ENCODE peak calls at places on chromosomes 3 and 15, in ten cellular contexts. One of them, this sample, is unnamed.

GRCh38 chr15:76875911-76876310 is 29.2 kb downstream of the SCAPER start:
- DNase-seq in epithelial cell of esophagus: no peak
- DNase-seq in ovary: no peak
- DNase-seq in heart right ventricle: no peak
- DNase-seq in AG09319: no peak
- DNase-seq in AG09309: no peak
- DNase-seq in psoas muscle: no peak
- DNase-seq in fibroblast of pulmonary artery: no peak
- DNase-seq in WTC11: no peak
- DNase-seq in progenitor cell of endocrine pancreas: no peak
- DNase-seq in this sample: no peak

GRCh38 chr3:123090700-123091585 is 24.1 kb downstream of the PDIA5 start:
- DNase-seq in AG09309: no peak
- DNase-seq in progenitor cell of endocrine pancreas: no peak
- DNase-seq in heart right ventricle: no peak
- DNase-seq in fibroblast of pulmonary artery: no peak
- DNase-seq in ovary: no peak
- DNase-seq in AG09319: no peak
- DNase-seq in WTC11: no peak
- DNase-seq in psoas muscle: no peak
- DNase-seq in epithelial cell of esophagus: no peak
- DNase-seq in this sample: no peak

GRCh38 chr3:109413049-109413448 is 75.7 kb upstream of the DPPA4 start:
- DNase-seq in psoas muscle: no peak
- DNase-seq in AG09319: no peak
- DNase-seq in AG09309: no peak
- DNase-seq in heart right ventricle: no peak
- DNase-seq in progenitor cell of endocrine pancreas: no peak
- DNase-seq in epithelial cell of esophagus: peak
- DNase-seq in WTC11: no peak
- DNase-seq in fibroblast of pulmonary artery: no peak
- DNase-seq in ovary: no peak
- DNase-seq in this sample: no peak

GRCh38 chr3:97658670-97659285 is 105.8 kb upstream of the ARL6 start:
- DNase-seq in progenitor cell of endocrine pancreas: no peak
- DNase-seq in AG09319: no peak
- DNase-seq in epithelial cell of esophagus: peak
- DNase-seq in heart right ventricle: no peak
- DNase-seq in AG09309: no peak
- DNase-seq in fibroblast of pulmonary artery: peak
- DNase-seq in WTC11: no peak
- DNase-seq in psoas muscle: no peak
- DNase-seq in ovary: no peak
- DNase-seq in this sample: no peak

GRCh38 chr3:153163349-153164008 is 1.5 kb downstream of the RAP2B start:
- DNase-seq in WTC11: no peak
- DNase-seq in AG09309: no peak
- DNase-seq in epithelial cell of esophagus: peak
- DNase-seq in progenitor cell of endocrine pancreas: no peak
- DNase-seq in heart right ventricle: peak
- DNase-seq in ovary: peak
- DNase-seq in fibroblast of pulmonary artery: peak
- DNase-seq in psoas muscle: no peak
- DNase-seq in AG09319: no peak
- DNase-seq in this sample: no peak

GRCh38 chr3:188749010-188749617 is 422.7 kb upstream of the TPRG1 start:
- DNase-seq in progenitor cell of endocrine pancreas: no peak
- DNase-seq in AG09319: no peak
- DNase-seq in heart right ventricle: no peak
- DNase-seq in psoas muscle: no peak
- DNase-seq in ovary: no peak
- DNase-seq in fibroblast of pulmonary artery: no peak
- DNase-seq in AG09309: no peak
- DNase-seq in epithelial cell of esophagus: peak
- DNase-seq in WTC11: peak
- DNase-seq in this sample: no peak

GRCh38 chr3:124700880-124701684 is 29.2 kb upstream of the UMPS start:
- DNase-seq in heart right ventricle: no peak
- DNase-seq in WTC11: peak
- DNase-seq in AG09319: no peak
- DNase-seq in fibroblast of pulmonary artery: peak
- DNase-seq in epithelial cell of esophagus: no peak
- DNase-seq in ovary: no peak
- DNase-seq in psoas muscle: no peak
- DNase-seq in AG09309: no peak
- DNase-seq in progenitor cell of endocrine pancreas: no peak
- DNase-seq in this sample: no peak

GRCh38 chr15:64859226-64859625 is 17.5 kb downstream of the PLEKHO2 start:
- DNase-seq in AG09319: no peak
- DNase-seq in epithelial cell of esophagus: no peak
- DNase-seq in progenitor cell of endocrine pancreas: no peak
- DNase-seq in AG09309: no peak
- DNase-seq in psoas muscle: no peak
- DNase-seq in ovary: no peak
- DNase-seq in heart right ventricle: no peak
- DNase-seq in fibroblast of pulmonary artery: no peak
- DNase-seq in WTC11: no peak
- DNase-seq in this sample: no peak

GRCh38 chr3:160644491-160644890 is 32.5 kb upstream of the ARL14 start:
- DNase-seq in AG09309: no peak
- DNase-seq in AG09319: no peak
- DNase-seq in WTC11: no peak
- DNase-seq in progenitor cell of endocrine pancreas: no peak
- DNase-seq in ovary: no peak
- DNase-seq in fibroblast of pulmonary artery: no peak
- DNase-seq in epithelial cell of esophagus: no peak
- DNase-seq in heart right ventricle: no peak
- DNase-seq in psoas muscle: no peak
- DNase-seq in this sample: no peak

DNA sequence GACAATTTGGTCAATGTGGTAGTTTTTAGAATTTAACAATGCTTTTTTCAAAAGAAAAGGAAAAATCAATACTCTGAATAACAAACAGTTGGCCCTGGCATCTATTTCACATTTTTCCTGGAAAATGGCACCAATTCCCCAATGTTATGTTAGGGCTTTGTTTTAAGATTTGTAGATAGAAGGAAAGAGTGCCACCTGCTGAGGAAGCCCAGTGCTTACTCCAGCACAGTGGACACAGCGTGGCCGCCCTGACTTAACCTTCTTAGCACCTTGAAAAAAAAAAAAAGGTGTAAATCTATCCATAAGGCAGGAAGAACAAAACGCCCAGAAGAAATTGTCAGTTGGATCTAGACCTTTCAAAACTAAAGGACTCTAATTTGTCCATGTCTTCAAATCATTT is 110.7 kb upstream of the CNTN4 start:
- DNase-seq in AG09309: no peak
- DNase-seq in AG09319: no peak
- DNase-seq in heart right ventricle: no peak
- DNase-seq in WTC11: no peak
- DNase-seq in epithelial cell of esophagus: no peak
- DNase-seq in ovary: no peak
- DNase-seq in progenitor cell of endocrine pancreas: no peak
- DNase-seq in psoas muscle: no peak
- DNase-seq in fibroblast of pulmonary artery: peak
- DNase-seq in this sample: no peak
- TF ChIP-seq CTCF in AG09309: no peak
- TF ChIP-seq CTCF in AG09319: no peak
- TF ChIP-seq CTCF in heart right ventricle: peak
- TF ChIP-seq CTCF in WTC11: no peak
- TF ChIP-seq CTCF in epithelial cell of esophagus: peak
- TF ChIP-seq CTCF in ovary: no peak
- TF ChIP-seq CTCF in progenitor cell of endocrine pancreas: peak
- TF ChIP-seq CTCF in psoas muscle: no peak
- TF ChIP-seq CTCF in fibroblast of pulmonary artery: peak
- TF ChIP-seq CTCF in this sample: no peak

GRCh38 chr3:46674031-46674592 is 19.4 kb downstream of the ALS2CL start:
- DNase-seq in heart right ventricle: no peak
- DNase-seq in epithelial cell of esophagus: no peak
- DNase-seq in fibroblast of pulmonary artery: no peak
- DNase-seq in psoas muscle: peak
- DNase-seq in ovary: peak
- DNase-seq in progenitor cell of endocrine pancreas: no peak
- DNase-seq in WTC11: peak
- DNase-seq in AG09319: no peak
- DNase-seq in AG09309: no peak
- DNase-seq in this sample: no peak
- TF ChIP-seq CTCF in heart right ventricle: no peak
- TF ChIP-seq CTCF in epithelial cell of esophagus: peak
- TF ChIP-seq CTCF in fibroblast of pulmonary artery: peak
- TF ChIP-seq CTCF in psoas muscle: no peak
- TF ChIP-seq CTCF in ovary: no peak
- TF ChIP-seq CTCF in progenitor cell of endocrine pancreas: no peak
- TF ChIP-seq CTCF in WTC11: no peak
- TF ChIP-seq CTCF in AG09319: peak
- TF ChIP-seq CTCF in AG09309: peak
- TF ChIP-seq CTCF in this sample: no peak

GRCh38 chr3:185646382-185647133 is 60.5 kb downstream of the SENP2 start:
- DNase-seq in epithelial cell of esophagus: no peak
- DNase-seq in AG09319: no peak
- DNase-seq in heart right ventricle: no peak
- DNase-seq in progenitor cell of endocrine pancreas: no peak
- DNase-seq in WTC11: no peak
- DNase-seq in AG09309: no peak
- DNase-seq in ovary: no peak
- DNase-seq in psoas muscle: no peak
- DNase-seq in fibroblast of pulmonary artery: no peak
- DNase-seq in this sample: peak
- TF ChIP-seq CTCF in epithelial cell of esophagus: no peak
- TF ChIP-seq CTCF in AG09319: no peak
- TF ChIP-seq CTCF in heart right ventricle: no peak
- TF ChIP-seq CTCF in progenitor cell of endocrine pancreas: no peak
- TF ChIP-seq CTCF in WTC11: no peak
- TF ChIP-seq CTCF in AG09309: no peak
- TF ChIP-seq CTCF in ovary: no peak
- TF ChIP-seq CTCF in psoas muscle: no peak
- TF ChIP-seq CTCF in fibroblast of pulmonary artery: no peak
- TF ChIP-seq CTCF in this sample: no peak

GRCh38 chr3:15794842-15795562 is 2.8 kb downstream of the ANKRD28 start:
- DNase-seq in heart right ventricle: no peak
- DNase-seq in AG09309: no peak
- DNase-seq in fibroblast of pulmonary artery: peak
- DNase-seq in AG09319: no peak
- DNase-seq in psoas muscle: no peak
- DNase-seq in epithelial cell of esophagus: no peak
- DNase-seq in ovary: no peak
- DNase-seq in WTC11: no peak
- DNase-seq in progenitor cell of endocrine pancreas: no peak
- DNase-seq in this sample: no peak
- TF ChIP-seq CTCF in heart right ventricle: no peak
- TF ChIP-seq CTCF in AG09309: no peak
- TF ChIP-seq CTCF in fibroblast of pulmonary artery: peak
- TF ChIP-seq CTCF in AG09319: peak
- TF ChIP-seq CTCF in psoas muscle: no peak
- TF ChIP-seq CTCF in epithelial cell of esophagus: no peak
- TF ChIP-seq CTCF in ovary: no peak
- TF ChIP-seq CTCF in WTC11: no peak
- TF ChIP-seq CTCF in progenitor cell of endocrine pancreas: no peak
- TF ChIP-seq CTCF in this sample: no peak

GRCh38 chr3:157026091-157026490 is 133.9 kb downstream of the CCNL1 start:
- DNase-seq in WTC11: no peak
- DNase-seq in ovary: no peak
- DNase-seq in AG09309: peak
- DNase-seq in AG09319: no peak
- DNase-seq in psoas muscle: no peak
- DNase-seq in heart right ventricle: no peak
- DNase-seq in progenitor cell of endocrine pancreas: no peak
- DNase-seq in epithelial cell of esophagus: peak
- DNase-seq in fibroblast of pulmonary artery: no peak
- DNase-seq in this sample: no peak
- TF ChIP-seq CTCF in WTC11: no peak
- TF ChIP-seq CTCF in ovary: no peak
- TF ChIP-seq CTCF in AG09309: no peak
- TF ChIP-seq CTCF in AG09319: no peak
- TF ChIP-seq CTCF in psoas muscle: no peak
- TF ChIP-seq CTCF in heart right ventricle: no peak
- TF ChIP-seq CTCF in progenitor cell of endocrine pancreas: no peak
- TF ChIP-seq CTCF in epithelial cell of esophagus: no peak
- TF ChIP-seq CTCF in fibroblast of pulmonary artery: no peak
- TF ChIP-seq CTCF in this sample: no peak

GRCh38 chr15:62598217-62598616 is 433.1 kb upstream of the C2CD4B start:
- DNase-seq in psoas muscle: no peak
- DNase-seq in progenitor cell of endocrine pancreas: no peak
- DNase-seq in heart right ventricle: no peak
- DNase-seq in epithelial cell of esophagus: no peak
- DNase-seq in WTC11: no peak
- DNase-seq in AG09309: no peak
- DNase-seq in ovary: no peak
- DNase-seq in fibroblast of pulmonary artery: no peak
- DNase-seq in AG09319: no peak
- DNase-seq in this sample: no peak

GRCh38 chr15:62603757-62604156 is 438.7 kb upstream of the C2CD4B start:
- DNase-seq in progenitor cell of endocrine pancreas: no peak
- DNase-seq in AG09309: peak
- DNase-seq in ovary: no peak
- DNase-seq in AG09319: no peak
- DNase-seq in heart right ventricle: no peak
- DNase-seq in epithelial cell of esophagus: peak
- DNase-seq in psoas muscle: no peak
- DNase-seq in fibroblast of pulmonary artery: peak
- DNase-seq in WTC11: no peak
- DNase-seq in this sample: no peak

GRCh38 chr15:62605292-62605691 is 437.3 kb upstream of the TPM1 start:
- DNase-seq in progenitor cell of endocrine pancreas: no peak
- DNase-seq in epithelial cell of esophagus: no peak
- DNase-seq in WTC11: no peak
- DNase-seq in ovary: no peak
- DNase-seq in AG09319: no peak
- DNase-seq in psoas muscle: no peak
- DNase-seq in fibroblast of pulmonary artery: no peak
- DNase-seq in AG09309: no peak
- DNase-seq in heart right ventricle: no peak
- DNase-seq in this sample: no peak

GRCh38 chr15:62600376-62600775 is 435.3 kb upstream of the C2CD4B start:
- DNase-seq in fibroblast of pulmonary artery: no peak
- DNase-seq in AG09319: no peak
- DNase-seq in progenitor cell of endocrine pancreas: no peak
- DNase-seq in epithelial cell of esophagus: no peak
- DNase-seq in WTC11: no peak
- DNase-seq in psoas muscle: no peak
- DNase-seq in heart right ventricle: no peak
- DNase-seq in ovary: no peak
- DNase-seq in AG09309: no peak
- DNase-seq in this sample: no peak

GRCh38 chr15:62601779-62602540 is 436.9 kb upstream of the C2CD4B start:
- DNase-seq in fibroblast of pulmonary artery: no peak
- DNase-seq in progenitor cell of endocrine pancreas: no peak
- DNase-seq in AG09309: no peak
- DNase-seq in ovary: no peak
- DNase-seq in epithelial cell of esophagus: peak
- DNase-seq in AG09319: no peak
- DNase-seq in heart right ventricle: no peak
- DNase-seq in psoas muscle: no peak
- DNase-seq in WTC11: no peak
- DNase-seq in this sample: no peak
- TF ChIP-seq CTCF in fibroblast of pulmonary artery: no peak
- TF ChIP-seq CTCF in progenitor cell of endocrine pancreas: no peak
- TF ChIP-seq CTCF in AG09309: no peak
- TF ChIP-seq CTCF in ovary: no peak
- TF ChIP-seq CTCF in epithelial cell of esophagus: no peak
- TF ChIP-seq CTCF in AG09319: no peak
- TF ChIP-seq CTCF in heart right ventricle: no peak
- TF ChIP-seq CTCF in psoas muscle: no peak
- TF ChIP-seq CTCF in WTC11: no peak
- TF ChIP-seq CTCF in this sample: no peak